ENCODE peak calls at places on chromosomes 1 and 21, in eight cellular contexts. K is nucleus accumbens; A is mucosa of gallbladder; T is stimulated activated CD4-positive, alpha-beta T cell treated with anti-CD3 and anti-CD28 coated beads, Interleukin-4, amount 100 ng/mL, for 48 hours; V is ureter; U is HL-60; X is lower leg skin; N is activated CD8-positive, alpha-beta T cell treated with anti-CD3 and anti-CD28 coated beads, Interleukin-2, amount 10 ng/mL, durations not matched to agents 7 days and 5 days. J is an unnamed sample.

GRCh38 chr1:160704250-160704649 is 7.4 kb downstream of the CD48 start:
- DNase-seq in K (no peak), A (no peak), T (no peak), V (no peak), U (peak), X (no peak), N (no peak), J (no peak)

GRCh38 chr1:167676916-167677848 is 44.6 kb upstream of the MPZL1 start:
- DNase-seq in K (no peak), A (no peak), T (no peak), V (no peak), U (no peak), X (peak), N (no peak), J (no peak)

GRCh38 chr1:39833616-39834015 is 45.0 kb upstream of the BMP8B start:
- DNase-seq in K (no peak), A (no peak), T (no peak), V (no peak), U (no peak), X (no peak), N (no peak), J (no peak)

GRCh38 chr21:35779690-35780570 is 280.4 kb downstream of the SETD4 start:
- DNase-seq in K (no peak), A (no peak), T (no peak), V (no peak), U (no peak), X (no peak), N (no peak), J (no peak)

GRCh38 chr1:153353226-153353947 is 4.3 kb upstream of the S100A9 start:
- DNase-seq in K (no peak), A (no peak), T (no peak), V (no peak), U (no peak), X (peak), N (no peak), J (no peak)

GRCh38 chr21:44875341-44875740 is 1.9 kb upstream of the PTTG1IP start:
- DNase-seq in K (no peak), A (no peak), T (no peak), V (no peak), U (peak), X (no peak), N (peak), J (no peak)

GRCh38 chr1:41783189-41783639 is 135.5 kb downstream of the HIVEP3 start:
- DNase-seq in K (no peak), A (no peak), T (no peak), V (no peak), U (no peak), X (no peak), N (no peak), J (no peak)

GRCh38 chr1:82110366-82111254 is 309.9 kb downstream of the ADGRL2 start:
- DNase-seq in K (no peak), A (no peak), T (no peak), V (no peak), U (no peak), X (no peak), N (no peak), J (no peak)

GRCh38 chr1:23200885-23201284 is 16.4 kb downstream of the HTR1D start:
- DNase-seq in K (no peak), A (no peak), T (no peak), V (no peak), U (no peak), X (no peak), N (no peak), J (no peak)

J was measured in activated CD4-positive, alpha-beta memory T cell treated with anti-CD3 and anti-CD28 coated beads, Interleukin-2, amount 10 ng/mL, durations not matched to agents 7 days and 5 days.